ENCODE peak calls at places on chromosomes 3 and 15, in four cellular contexts. M, Z, N and H are unnamed samples.

GRCh38 chr15:60362318-60363023 is 35.3 kb downstream of the ANXA2 start:
- DNase-seq in M (no peak), Z (no peak), N (no peak), H (peak; percentile 42)

GRCh38 chr3:39990532-39990931 is 181.1 kb downstream of the MYRIP start:
- DNase-seq in M (peak; percentile 5), Z (no peak), N (peak; percentile 17), H (peak; percentile 58)

GRCh38 chr3:186489507-186489906 is 54.7 kb downstream of the CRYGS start:
- DNase-seq in M (no peak), Z (no peak), N (no peak), H (no peak)

GRCh38 chr3:8776406-8776805 is 7.0 kb upstream of the OXTR start:
- DNase-seq in M (no peak), Z (no peak), N (no peak), H (peak; percentile 70)

GRCh38 chr3:109161487-109162108 is 25.1 kb downstream of the C3orf85 start:
- DNase-seq in M (no peak), Z (no peak), N (no peak), H (no peak)

GRCh38 chr15:30924353-30924752 is 20.6 kb downstream of the FAN1 start:
- DNase-seq in M (no peak), Z (no peak), N (no peak), H (no peak)

GRCh38 chr3:173770011-173770410 is 372.5 kb downstream of the NLGN1 start:
- DNase-seq in M (no peak), Z (no peak), N (no peak), H (no peak)

GRCh38 chr3:108863799-108864135 is 41.2 kb downstream of the TRAT1 start:
- DNase-seq in M (no peak), Z (no peak), N (no peak), H (no peak)

GRCh38 chr3:170485696-170486095 is 67.0 kb downstream of the CLDN11 start:
- DNase-seq in M (no peak), Z (no peak), N (no peak), H (no peak)

GRCh38 chr3:49004352-49005297 is 2.6 kb upstream of the WDR6 start:
- DNase-seq in M (no peak), Z (peak; percentile 65), N (no peak), H (no peak)

GRCh38 chr3:23129817-23130216 is 73.3 kb upstream of the UBE2E2 start:
- DNase-seq in M (no peak), Z (no peak), N (no peak), H (no peak)

GRCh38 chr3:51333021-51333420 is 52.1 kb upstream of the MANF start:
- DNase-seq in M (no peak), Z (no peak), N (no peak), H (peak; percentile 12)

GRCh38 chr3:135017494-135017893 is 222.4 kb downstream of the EPHB1 start:
- DNase-seq in M (no peak), Z (no peak), N (no peak), H (no peak)

GRCh38 chr3:188000361-188000861 is 153.5 kb upstream of the LPP start:
- DNase-seq in M (no peak), Z (peak; percentile 55), N (no peak), H (no peak)

GRCh38 chr3:152243301-152243711 is 25.4 kb upstream of the MBNL1 start:
- DNase-seq in M (no peak), Z (no peak), N (no peak), H (no peak)

GRCh38 chr3:87069963-87070362 is 79.0 kb upstream of the VGLL3 start:
- DNase-seq in M (no peak), Z (no peak), N (no peak), H (no peak)

GRCh38 chr15:38994310-38994709 is 429.7 kb upstream of the RASGRP1 start:
- DNase-seq in M (no peak), Z (no peak), N (no peak), H (no peak)

GRCh38 chr15:36951747-36952247 is 148.6 kb downstream of the MEIS2 start:
- DNase-seq in M (no peak), Z (no peak), N (peak; percentile 9), H (peak; percentile 87)

GRCh38 chr3:20074226-20075063 is 34.2 kb downstream of the KAT2B start:
- DNase-seq in M (no peak), Z (no peak), N (no peak), H (no peak)

GRCh38 chr3:182058488-182058887 is 346.8 kb downstream of the SOX2 start:
- DNase-seq in M (peak; percentile 32), Z (no peak), N (no peak), H (no peak)